ENCODE peak calls at places on chromosomes 3 and 15, in four cellular contexts. Q is HCT116, O is glutamatergic neuron, I is activated B cell treated with CpG ODN at 0.5 μM for 24 hours. R is an unnamed sample.

GRCh38 chr3:126354776-126355175 is 2.4 kb downstream of the KLF15 start:
- DNase-seq in Q (no peak), O (peak), I (no peak), R (no peak)

GRCh38 chr3:169865176-169865800 is 4.4 kb downstream of the LRRC31 start:
- DNase-seq in I (peak), O (no peak), Q (no peak), R (no peak)

GRCh38 chr3:191217331-191217730 is 18.3 kb downstream of the OSTN start:
- DNase-seq in O (no peak), Q (no peak), I (no peak), R (no peak)

GRCh38 chr15:69232144-69232543 is 66.6 kb upstream of the PAQR5 start:
- DNase-seq in O (no peak), Q (no peak), I (no peak), R (no peak)

GRCh38 chr3:14885307-14885706 is 62.1 kb upstream of the NR2C2 start:
- DNase-seq in Q (no peak), O (no peak), I (no peak), R (no peak)

GRCh38 chr15:60275624-60276023 is 122.2 kb downstream of the ANXA2 start:
- DNase-seq in Q (no peak), I (no peak), O (no peak), R (no peak)

GRCh38 chr15:62153228-62153627 is 11.9 kb downstream of the C2CD4B start:
- DNase-seq in Q (no peak), O (no peak), I (no peak), R (no peak)

GRCh38 chr15:66701422-66702034 is 508 bp upstream of the SMAD6 start:
- DNase-seq in O (peak), I (peak), Q (peak), R (peak)

GRCh38 chr3:170356596-170357175 is 829 bp upstream of the SKIL start:
- DNase-seq in Q (no peak), O (no peak), I (peak), R (no peak)

GRCh38 chr3:171553085-171553484 is 92.9 kb upstream of the TNIK start:
- DNase-seq in O (no peak), Q (no peak), I (no peak), R (no peak)

GRCh38 chr15:86079491-86080266 is at the start of gene AGBL1:
- DNase-seq in I (no peak), Q (no peak), O (no peak), R (no peak)

GRCh38 chr3:196620228-196620627 is 19.3 kb upstream of the NRROS start:
- DNase-seq in Q (no peak), I (no peak), O (no peak), R (no peak)

GRCh38 chr3:48456466-48456865 is 9.9 kb downstream of the ATRIP start:
- DNase-seq in Q (no peak), I (no peak), O (no peak), R (no peak)

GRCh38 chr3:16311960-16312451 is 47.0 kb downstream of the OXNAD1 start:
- DNase-seq in I (no peak), Q (no peak), O (no peak), R (no peak)

GRCh38 chr15:92808611-92809063 is 91.5 kb upstream of the CHD2 start:
- DNase-seq in Q (no peak), I (no peak), O (peak), R (no peak)

GRCh38 chr3:140580746-140581145 is 97.1 kb upstream of the TRIM42 start:
- DNase-seq in O (no peak), Q (no peak), I (no peak), R (no peak)

GRCh38 chr15:81224232-81224631 is 27.6 kb downstream of the IL16 start:
- DNase-seq in Q (no peak), I (no peak), O (no peak), R (no peak)

GRCh38 chr15:42363942-42364341 is 4.6 kb downstream of the CAPN3 start:
- DNase-seq in Q (no peak), I (no peak), O (no peak), R (no peak)

GRCh38 chr3:157282261-157283191 is 122.6 kb upstream of the CCNL1 start:
- DNase-seq in O (no peak), Q (no peak), I (no peak), R (no peak)

GRCh38 chr3:40877651-40878463 is 321.4 kb upstream of the CTNNB1 start:
- DNase-seq in O (no peak), I (no peak), Q (no peak), R (no peak)

DNA sequence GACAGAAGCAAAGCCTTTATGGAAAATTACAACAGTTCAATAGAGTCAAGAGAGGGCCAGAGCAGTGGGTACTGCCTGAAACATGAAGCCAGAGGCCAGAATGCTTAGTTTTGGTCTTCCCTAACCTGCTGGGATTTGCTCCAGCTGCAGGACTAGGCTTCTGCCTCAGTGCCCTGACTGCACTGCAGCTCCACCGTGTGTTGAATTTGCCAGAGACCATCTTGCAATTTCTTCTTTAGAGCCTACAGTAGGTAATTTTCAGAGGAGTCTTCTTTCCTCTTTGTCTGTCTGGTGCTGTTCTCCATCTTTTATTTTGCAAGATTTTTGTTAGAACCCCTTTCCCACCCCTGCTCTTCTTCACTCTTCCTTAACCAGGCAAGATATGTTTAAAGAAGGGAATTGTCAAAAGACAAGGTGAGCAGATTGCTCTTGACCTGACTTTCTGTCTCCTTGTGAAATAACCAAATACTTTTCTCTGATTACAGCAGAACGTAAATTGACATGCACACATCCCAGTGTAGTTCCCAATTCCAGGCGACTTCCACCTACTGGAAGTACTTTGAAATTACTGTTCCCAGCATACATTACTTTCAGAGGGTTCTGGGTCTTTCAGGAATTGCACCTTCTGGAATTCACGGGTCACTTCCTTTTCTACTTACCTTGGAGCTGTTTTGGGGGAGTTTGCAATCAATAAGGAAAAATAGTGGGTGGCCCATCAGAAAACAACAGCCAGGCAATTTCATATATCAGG is 161.2 kb downstream of the MINAR1 start:
- DNase-seq in O (no peak), Q (no peak), I (no peak), R (no peak)
- TF ChIP-seq CTCF in O (peak), Q (peak), I (no peak), R (no peak)

GRCh38 chr15:77413687-77414349 is 6.1 kb downstream of the PEAK1 start:
- DNase-seq in O (no peak), I (no peak), Q (no peak), R (no peak)
- TF ChIP-seq CTCF in O (no peak), I (no peak), Q (no peak), R (no peak)

DNA sequence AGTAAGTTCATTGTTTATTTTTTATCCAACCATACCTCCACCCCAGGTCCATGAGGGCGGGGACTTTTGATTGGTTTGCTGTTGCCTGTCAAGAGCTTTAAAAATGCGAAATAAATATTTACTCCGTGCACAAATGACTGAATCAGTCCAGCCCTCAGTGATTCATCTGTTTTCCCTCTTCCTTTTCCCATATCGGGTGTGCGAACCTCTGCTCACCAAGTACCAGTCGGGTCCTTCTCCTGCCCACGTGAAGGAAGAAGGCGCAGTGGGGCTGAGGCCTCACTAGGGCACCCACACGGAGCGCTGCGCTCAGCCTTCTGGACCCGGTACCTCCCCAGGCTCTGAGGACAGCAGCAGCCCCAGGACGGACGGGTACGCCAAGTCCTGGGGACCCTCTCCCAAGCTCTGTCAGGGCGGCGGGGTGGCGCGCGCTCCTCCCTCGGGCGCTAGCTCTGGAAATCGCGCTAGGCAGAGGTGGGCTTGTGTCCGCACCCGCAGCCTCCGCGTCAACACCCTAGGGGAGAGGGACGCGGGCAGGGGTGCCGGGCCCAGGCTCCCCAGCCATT is 70.5 kb upstream of the EPHB3 start:
- DNase-seq in I (no peak), Q (no peak), O (no peak), R (no peak)
- TF ChIP-seq CTCF in I (no peak), Q (no peak), O (no peak), R (no peak)

DNA sequence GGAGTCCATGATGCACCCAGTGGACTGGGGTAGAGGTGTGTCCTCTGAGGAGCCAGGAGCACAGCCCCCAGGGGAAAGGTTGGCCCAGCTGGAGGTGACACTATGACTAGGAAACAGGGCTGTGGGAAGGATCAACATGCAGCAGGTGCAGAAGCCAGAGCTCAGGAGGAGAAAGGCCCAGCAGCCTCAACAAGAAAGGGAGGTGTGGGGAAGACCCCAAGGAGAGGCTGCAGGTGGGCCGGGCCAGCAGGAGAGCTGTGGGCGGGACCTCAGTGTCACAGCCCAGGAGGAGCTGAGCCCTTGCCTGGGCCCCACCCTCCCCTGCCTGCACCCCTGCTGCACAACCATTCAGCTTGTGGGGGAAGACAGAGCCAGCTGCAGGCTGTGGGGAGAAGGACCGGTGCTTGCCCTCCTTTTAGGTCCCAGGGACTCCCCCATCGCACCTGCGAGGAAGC is 18.4 kb upstream of the KLF13 start:
- DNase-seq in O (no peak), I (no peak), Q (no peak), R (no peak)
- TF ChIP-seq CTCF in O (no peak), I (no peak), Q (no peak), R (no peak)

DNA sequence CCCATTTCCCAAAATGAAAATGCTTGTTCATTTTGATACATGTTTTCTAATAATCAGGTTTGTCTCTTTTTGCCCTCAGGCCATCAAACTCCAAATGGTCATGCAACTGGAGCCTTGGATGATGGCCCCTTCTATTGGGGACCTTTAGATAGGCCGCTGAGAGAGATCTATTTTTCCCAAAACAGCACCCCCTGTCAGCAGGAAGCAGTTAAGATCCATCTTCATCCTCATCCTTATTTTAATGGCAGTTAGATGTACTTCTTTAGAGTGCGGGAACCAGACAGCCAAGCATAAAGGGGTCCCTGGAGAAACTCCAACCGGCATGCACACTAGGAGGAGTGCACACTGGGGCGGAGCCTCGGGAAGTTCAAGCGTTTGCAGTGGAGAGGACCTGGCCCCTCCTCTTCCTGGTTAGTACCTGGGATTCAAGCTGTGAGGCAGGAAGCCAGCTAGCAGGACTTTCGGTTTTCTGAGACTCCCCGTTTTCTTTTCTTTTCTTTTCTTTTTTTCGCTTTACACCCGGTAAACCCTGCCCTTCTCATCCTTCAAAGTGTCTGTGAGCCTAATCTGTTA is 31.9 kb upstream of the STRIT1 start:
- DNase-seq in O (peak), Q (no peak), I (no peak), R (no peak)
- TF ChIP-seq CTCF in O (no peak), Q (no peak), I (no peak), R (no peak)

GRCh38 chr3:73192036-73192738 is 130.7 kb downstream of the EBLN2 start:
- DNase-seq in O (peak), Q (peak), I (no peak), R (no peak)
- TF ChIP-seq CTCF in O (peak), Q (peak), I (no peak), R (no peak)

DNA sequence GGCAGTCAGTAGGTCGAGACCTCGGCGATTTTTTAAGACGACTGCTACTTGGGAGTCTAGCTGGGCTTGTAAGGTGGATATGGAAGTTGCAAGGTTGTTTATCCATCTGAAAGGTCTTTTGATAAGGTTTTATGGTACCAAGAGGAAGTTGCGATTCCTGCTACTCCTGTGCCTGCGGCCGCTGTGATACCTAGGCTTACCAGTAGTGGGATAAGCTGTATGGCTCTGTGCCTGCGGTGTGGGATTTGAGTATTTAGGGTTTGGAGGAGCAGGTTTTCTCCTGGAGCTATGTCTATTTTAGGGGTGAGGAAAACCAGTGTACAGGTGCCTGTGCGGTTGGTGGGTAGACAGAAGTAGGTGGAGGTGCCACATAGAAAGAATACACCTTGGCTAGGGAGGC is 1059.8 kb downstream of the SI start:
- DNase-seq in I (no peak), Q (no peak), O (no peak), R (no peak)
- TF ChIP-seq CTCF in I (no peak), Q (no peak), O (no peak), R (no peak)

DNA sequence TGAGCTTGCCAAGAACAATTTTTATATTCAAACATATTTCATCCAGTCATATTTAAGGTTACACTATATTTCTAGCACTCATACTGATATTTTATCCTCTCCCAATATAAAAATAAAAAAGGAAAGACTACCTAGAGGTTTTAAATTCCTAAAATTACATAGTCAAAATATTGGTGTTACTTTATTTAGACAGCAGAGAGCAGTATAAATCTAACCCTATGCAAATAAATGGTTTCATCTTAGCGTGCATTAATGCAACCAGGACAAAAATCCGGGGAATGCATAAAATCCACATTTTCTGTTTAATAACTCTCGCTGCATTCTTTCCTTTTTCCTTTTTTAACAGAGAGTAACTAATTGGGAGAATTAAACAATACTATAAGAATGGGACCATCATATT is 1447.4 kb upstream of the ALCAM start:
- DNase-seq in O (no peak), Q (no peak), I (no peak), R (no peak)
- TF ChIP-seq CTCF in O (no peak), Q (no peak), I (no peak), R (no peak)

DNA sequence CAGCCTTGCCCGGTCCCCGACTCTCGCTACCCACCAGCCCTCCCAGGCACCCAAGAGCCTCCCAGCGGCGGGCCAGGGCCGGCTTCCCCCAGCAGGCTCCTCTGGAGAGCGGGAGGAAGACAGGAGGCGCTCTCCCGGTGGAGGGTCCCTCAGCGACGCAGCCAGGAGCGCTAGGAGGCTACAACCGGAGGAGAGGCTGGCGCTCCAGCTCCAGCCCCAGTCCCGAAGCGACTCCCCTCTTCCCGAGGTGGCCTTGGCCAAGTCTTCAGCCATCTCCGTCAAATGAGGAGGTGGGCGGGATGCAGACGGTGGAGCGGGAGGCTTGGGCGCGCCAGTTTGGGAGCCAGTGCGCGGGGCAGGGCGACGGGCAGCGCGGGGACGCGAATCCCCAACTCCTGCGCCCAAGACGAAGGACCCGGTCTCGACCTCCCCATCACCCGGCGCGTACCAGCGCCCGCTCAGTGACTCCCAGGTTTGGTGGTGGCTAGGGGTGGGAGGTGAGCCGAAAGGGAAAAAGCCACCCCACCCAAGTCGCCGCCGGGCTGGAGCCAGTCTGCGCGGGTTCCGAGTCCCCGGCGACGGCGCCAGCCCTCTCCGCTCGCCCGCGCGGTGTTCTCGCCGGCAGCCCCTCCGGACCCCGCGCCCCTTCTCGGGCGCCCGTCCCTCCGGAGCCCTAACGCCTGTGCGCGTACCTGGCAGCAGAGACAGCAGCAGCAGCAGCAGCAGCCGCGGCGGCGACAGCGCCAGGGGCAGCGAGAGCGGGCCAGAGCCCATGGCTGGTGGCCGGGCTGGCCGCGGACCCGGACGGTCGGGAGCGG is 566 bp downstream of the CHRNA3 start:
- DNase-seq in Q (no peak), I (no peak), O (peak), R (no peak)
- TF ChIP-seq CTCF in Q (no peak), I (no peak), O (no peak), R (no peak)